ENCODE peak calls at places on chromosomes 2 and 18, in seven cellular contexts. C is mesendoderm, F is neuronal stem cell, J is IMR-90, Y is H9, N is mesenchymal stem cell, T is trophoblast cell. H is an unnamed sample.

GRCh38 chr2:45291283-45291682 is 282.0 kb upstream of the SIX2 start:
- DNase-seq in J (peak; percentile 51), C (no peak), T (no peak), N (no peak), F (no peak), Y (no peak), H (no peak)

GRCh38 chr2:175282300-175282699 is 100.8 kb upstream of the ATP5MC3 start:
- DNase-seq in J (peak; percentile 28), F (no peak), T (no peak), Y (no peak), N (peak; percentile 46), C (peak; percentile 61), H (no peak)

GRCh38 chr2:241935314-241935713 is 65.8 kb downstream of the RTP5 start:
- DNase-seq in C (no peak), T (no peak), N (peak; percentile 83), J (peak; percentile 75), F (no peak), Y (no peak), H (no peak)

GRCh38 chr2:69933839-69934613 is 19.1 kb downstream of the MXD1 start:
- DNase-seq in T (peak; percentile 74), Y (no peak), C (no peak), J (peak; percentile 93), F (no peak), N (peak; percentile 95), H (no peak)

GRCh38 chr2:199716807-199717586 is 134.0 kb downstream of the FTCDNL1 start:
- DNase-seq in Y (no peak), T (no peak), C (no peak), F (no peak), J (no peak), N (peak; percentile 23), H (no peak)

GRCh38 chr18:79795446-79795845 is 2.3 kb upstream of the KCNG2 start:
- DNase-seq in N (no peak), T (no peak), F (no peak), C (no peak), J (no peak), Y (no peak), H (no peak)

GRCh38 chr18:49854681-49855080 is 41.3 kb upstream of the ACAA2 start:
- DNase-seq in T (no peak), Y (no peak), J (no peak), F (no peak), N (no peak), C (no peak), H (no peak)

GRCh38 chr2:226447896-226448295 is 351.7 kb downstream of the IRS1 start:
- DNase-seq in C (no peak), N (no peak), Y (no peak), F (no peak), T (no peak), J (peak; percentile 52), H (no peak)

GRCh38 chr2:216073773-216074172 is 7.8 kb downstream of the PECR start:
- DNase-seq in C (no peak), Y (no peak), J (no peak), T (no peak), F (no peak), N (no peak), H (no peak)

GRCh38 chr2:119066272-119066804 is 92.2 kb downstream of the C1QL2 start:
- DNase-seq in J (no peak), T (no peak), C (peak; percentile 5), F (no peak), N (no peak), Y (no peak), H (no peak)

GRCh38 chr2:240296611-240297552 is 138.6 kb upstream of the GPC1 start:
- DNase-seq in T (no peak), N (no peak), C (no peak), J (no peak), F (no peak), Y (peak; percentile 28), H (no peak)

GRCh38 chr18:24378598-24378997 is 19.0 kb downstream of the OSBPL1A start:
- DNase-seq in C (no peak), N (no peak), F (no peak), J (no peak), Y (no peak), T (no peak), H (no peak)

GRCh38 chr2:118589726-118590125 is 257.7 kb downstream of the EN1 start:
- DNase-seq in C (peak; percentile 37), T (no peak), Y (peak; percentile 34), N (no peak), F (no peak), J (no peak), H (no peak)

GRCh38 chr2:67159929-67160328 is 237.2 kb upstream of the ETAA1 start:
- DNase-seq in C (no peak), Y (no peak), N (peak; percentile 77), T (no peak), J (peak; percentile 81), F (no peak), H (no peak)

GRCh38 chr2:221817052-221817451 is 244.9 kb upstream of the EPHA4 start:
- DNase-seq in J (no peak), C (no peak), T (peak; percentile 16), F (no peak), Y (no peak), N (peak; percentile 9), H (no peak)

GRCh38 chr18:78138993-78139496 is 840.6 kb upstream of the SALL3 start:
- DNase-seq in T (no peak), N (no peak), Y (peak; percentile 69), J (no peak), C (peak; percentile 84), F (peak; percentile 12), H (peak; percentile 51)

GRCh38 chr2:34105015-34105767 is 506.1 kb upstream of the FAM98A start:
- DNase-seq in F (no peak), C (peak; percentile 5), N (peak; percentile 54), T (no peak), Y (no peak), J (peak; percentile 83), H (no peak)

GRCh38 chr2:163264376-163264775 is 425.8 kb upstream of the KCNH7 start:
- DNase-seq in T (no peak), Y (no peak), N (no peak), J (peak; percentile 15), F (no peak), C (no peak), H (no peak)

DNA sequence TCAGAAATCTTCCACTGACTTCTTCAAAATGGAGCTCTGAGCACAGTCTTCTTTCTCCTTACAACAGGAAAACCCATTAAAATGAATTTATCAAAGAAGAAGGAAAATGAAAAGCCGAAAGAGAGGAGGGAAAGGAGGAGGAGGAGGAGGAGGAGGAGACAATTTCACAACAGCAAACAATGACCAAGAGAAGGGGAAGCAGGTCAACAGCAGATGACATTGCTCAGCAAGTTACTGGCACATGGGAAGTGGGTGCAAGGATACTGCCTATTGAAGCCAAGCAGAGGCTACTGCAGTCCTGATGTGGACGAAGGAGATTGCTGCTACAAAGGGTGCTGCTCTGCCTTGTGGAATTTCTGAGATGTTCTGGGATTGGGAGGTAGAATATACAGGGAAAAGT is 268.2 kb upstream of the FBXO11 start:
- DNase-seq in Y (no peak), N (no peak), C (no peak), F (no peak), J (no peak), T (no peak), H (no peak)
- H2BK120ac ChIP-seq in Y (no peak overlapping the region), N (no peak overlapping the region), C (no peak overlapping the region), F (no peak overlapping the region), J (peak overlapping the region; percentile 84), T (no peak overlapping the region), H (no peak overlapping the region)

GRCh38 chr2:126568734-126569133 is 87.2 kb upstream of the GYPC start:
- DNase-seq in J (no peak), F (no peak), Y (no peak), C (no peak), T (no peak), N (no peak), H (no peak)
- H2BK120ac ChIP-seq in J (no peak overlapping the region), F (no peak overlapping the region), Y (no peak overlapping the region), C (no peak overlapping the region), T (no peak overlapping the region), N (no peak overlapping the region), H (no peak overlapping the region)

DNA sequence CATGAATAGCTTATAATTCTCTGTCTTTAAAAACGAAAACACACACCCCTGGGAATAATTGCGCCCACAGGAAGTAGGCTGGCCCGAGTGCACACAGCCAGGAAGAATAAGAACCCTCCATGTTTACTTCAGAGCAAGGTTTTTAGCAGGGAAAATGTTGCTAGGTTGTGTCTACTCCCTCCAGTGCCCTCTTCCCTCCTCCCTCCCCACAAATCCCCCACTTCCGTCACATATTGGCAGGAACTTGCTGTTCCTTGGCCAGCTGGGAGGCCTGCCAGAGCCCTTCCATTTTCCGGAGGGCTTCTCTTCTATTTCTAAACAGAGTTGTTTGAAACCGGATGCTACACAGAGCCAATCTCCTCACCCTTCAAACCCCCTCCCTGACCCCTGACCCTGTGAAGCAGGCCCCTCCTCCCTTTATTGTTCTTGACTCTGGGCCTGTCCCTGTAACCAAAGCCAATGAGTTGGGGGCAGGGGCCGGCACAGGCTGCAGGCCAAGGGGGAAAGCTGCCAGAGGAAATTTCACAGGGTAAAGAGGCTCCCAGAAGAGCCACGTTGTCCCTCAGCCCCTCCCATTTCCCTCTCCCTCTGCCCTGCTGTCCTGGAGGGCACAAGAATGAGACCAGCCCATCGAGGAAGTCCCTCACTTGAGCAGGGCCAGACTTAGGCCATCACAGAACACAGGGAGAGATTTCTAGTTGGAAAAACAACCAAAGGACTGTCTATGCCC is 49.8 kb upstream of the LGALSL start:
- DNase-seq in Y (peak; percentile 91), F (peak; percentile 92), T (no peak), C (peak; percentile 94), N (peak; percentile 84), J (peak; percentile 35), H (peak; percentile 54)
- H2BK120ac ChIP-seq in Y (peak overlapping the region; percentile 63), F (peak overlapping the region; percentile 92), T (peak overlapping the region; percentile 66), C (peak overlapping the region; percentile 69), N (peak overlapping the region; percentile 65), J (no peak overlapping the region), H (peak overlapping the region; percentile 63)

GRCh38 chr2:27134781-27135470 is 490 bp upstream of the PREB start:
- DNase-seq in F (no peak), J (no peak), C (no peak), Y (no peak), N (no peak), T (no peak), H (no peak)

GRCh38 chr2:27131429-27131828 is 3.0 kb downstream of the PREB start:
- DNase-seq in F (no peak), N (no peak), J (no peak), C (no peak), Y (no peak), T (no peak), H (no peak)

GRCh38 chr2:27135471-27135955 is 1.1 kb upstream of the PREB start:
- DNase-seq in Y (no peak), N (no peak), J (no peak), F (no peak), C (no peak), T (no peak), H (no peak)

GRCh38 chr2:27133905-27134780 is at the start of gene PREB:
- DNase-seq in N (peak; percentile 92), Y (peak; percentile 98), J (peak; percentile 92), T (peak; percentile 98), F (peak; percentile 98), C (peak; percentile 97), H (peak; percentile 92)

DNA sequence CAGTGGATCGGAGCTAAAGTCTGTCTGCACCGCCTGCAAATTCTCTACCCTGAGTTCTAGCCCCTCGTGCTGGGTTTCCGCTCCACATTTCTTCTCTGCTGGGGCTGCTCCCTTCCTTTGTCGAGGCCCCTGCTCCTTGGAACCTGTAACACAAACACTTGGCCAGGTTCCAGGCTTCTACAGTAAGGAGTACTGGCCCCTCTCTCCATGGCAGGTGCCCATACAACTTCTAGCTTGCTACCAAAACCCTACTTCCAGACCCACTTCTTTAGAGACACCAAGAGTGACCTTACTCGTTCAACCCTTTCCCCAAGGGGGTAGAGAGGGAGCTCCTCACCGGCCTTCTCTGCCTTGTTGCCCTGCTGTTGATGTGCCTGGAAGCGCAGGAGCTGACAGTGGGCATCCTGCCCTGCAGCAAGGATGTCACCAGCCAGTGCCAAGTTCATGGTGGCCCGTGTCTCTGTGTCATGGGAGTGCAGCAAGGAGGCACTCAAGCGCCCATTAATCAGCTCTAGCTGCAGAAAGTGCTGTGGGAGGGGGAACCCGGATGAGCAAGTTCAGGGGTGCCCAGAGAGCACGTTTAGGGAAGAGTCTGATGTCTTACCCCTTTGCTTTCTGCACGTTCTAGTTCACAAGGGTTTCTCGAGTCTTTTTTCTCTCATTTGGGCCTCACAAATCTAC is 1.1 kb downstream of the PREB start:
- DNase-seq in T (no peak), C (no peak), F (no peak), Y (no peak), J (no peak), N (no peak), H (no peak)
- H2BK120ac ChIP-seq in T (no peak overlapping the region), C (no peak overlapping the region), F (no peak overlapping the region), Y (no peak overlapping the region), J (no peak overlapping the region), N (no peak overlapping the region), H (no peak overlapping the region)